ENCODE peak calls at places on chromosomes 12 and 14, in eight cellular contexts. One of them, this sample, is unnamed.

GRCh38 chr14:30462358-30462757 is 96.6 kb upstream of the G2E3 start:
- DNase-seq in cardiac muscle cell: no peak
- DNase-seq in left ventricle myocardium inferior: no peak
- DNase-seq in cardiac fibroblast: no peak
- DNase-seq in CD14-positive monocyte: no peak
- DNase-seq in fibroblast of lung: no peak
- DNase-seq in H1: no peak
- DNase-seq in GM13976: no peak
- DNase-seq in this sample: no peak

GRCh38 chr14:103519043-103519836 is 3.4 kb downstream of the CKB start:
- DNase-seq in cardiac muscle cell: no peak
- DNase-seq in left ventricle myocardium inferior: peak
- DNase-seq in cardiac fibroblast: peak
- DNase-seq in CD14-positive monocyte: no peak
- DNase-seq in fibroblast of lung: peak
- DNase-seq in H1: no peak
- DNase-seq in GM13976: no peak
- DNase-seq in this sample: no peak

GRCh38 chr12:16165506-16165905 is 112.0 kb downstream of the SLC15A5 start:
- DNase-seq in cardiac muscle cell: peak
- DNase-seq in left ventricle myocardium inferior: no peak
- DNase-seq in cardiac fibroblast: peak
- DNase-seq in CD14-positive monocyte: no peak
- DNase-seq in fibroblast of lung: peak
- DNase-seq in H1: peak
- DNase-seq in GM13976: no peak
- DNase-seq in this sample: no peak

GRCh38 chr14:65077318-65077717 is 25.0 kb downstream of the MAX start:
- DNase-seq in cardiac muscle cell: no peak
- DNase-seq in left ventricle myocardium inferior: no peak
- DNase-seq in cardiac fibroblast: no peak
- DNase-seq in CD14-positive monocyte: no peak
- DNase-seq in fibroblast of lung: no peak
- DNase-seq in H1: no peak
- DNase-seq in GM13976: no peak
- DNase-seq in this sample: no peak

GRCh38 chr12:80087486-80088213 is 11.7 kb upstream of the OTOGL start:
- DNase-seq in cardiac muscle cell: no peak
- DNase-seq in left ventricle myocardium inferior: no peak
- DNase-seq in cardiac fibroblast: no peak
- DNase-seq in CD14-positive monocyte: no peak
- DNase-seq in fibroblast of lung: no peak
- DNase-seq in H1: no peak
- DNase-seq in GM13976: no peak
- DNase-seq in this sample: no peak

GRCh38 chr14:51663783-51664326 is 12.1 kb downstream of the FRMD6 start:
- DNase-seq in cardiac muscle cell: no peak
- DNase-seq in left ventricle myocardium inferior: no peak
- DNase-seq in cardiac fibroblast: no peak
- DNase-seq in CD14-positive monocyte: no peak
- DNase-seq in fibroblast of lung: no peak
- DNase-seq in H1: no peak
- DNase-seq in GM13976: no peak
- DNase-seq in this sample: no peak

GRCh38 chr12:15794836-15795235 is 5.6 kb upstream of the EPS8 start:
- DNase-seq in cardiac muscle cell: no peak
- DNase-seq in left ventricle myocardium inferior: no peak
- DNase-seq in cardiac fibroblast: no peak
- DNase-seq in CD14-positive monocyte: no peak
- DNase-seq in fibroblast of lung: peak
- DNase-seq in H1: no peak
- DNase-seq in GM13976: no peak
- DNase-seq in this sample: no peak

GRCh38 chr14:75046899-75047298 is 4.4 kb downstream of the MLH3 start:
- DNase-seq in cardiac muscle cell: no peak
- DNase-seq in left ventricle myocardium inferior: no peak
- DNase-seq in cardiac fibroblast: no peak
- DNase-seq in CD14-positive monocyte: no peak
- DNase-seq in fibroblast of lung: no peak
- DNase-seq in H1: no peak
- DNase-seq in GM13976: no peak
- DNase-seq in this sample: no peak

GRCh38 chr12:113239288-113239771 is 18.1 kb downstream of the TPCN1 start:
- DNase-seq in cardiac muscle cell: no peak
- DNase-seq in left ventricle myocardium inferior: no peak
- DNase-seq in cardiac fibroblast: no peak
- DNase-seq in CD14-positive monocyte: no peak
- DNase-seq in fibroblast of lung: no peak
- DNase-seq in H1: no peak
- DNase-seq in GM13976: no peak
- DNase-seq in this sample: no peak

GRCh38 chr12:83573676-83574075 is 887.0 kb downstream of the TMTC2 start:
- DNase-seq in cardiac muscle cell: no peak
- DNase-seq in left ventricle myocardium inferior: no peak
- DNase-seq in cardiac fibroblast: peak
- DNase-seq in CD14-positive monocyte: no peak
- DNase-seq in fibroblast of lung: peak
- DNase-seq in H1: no peak
- DNase-seq in GM13976: no peak
- DNase-seq in this sample: no peak

GRCh38 chr14:61889914-61890351 is 127.7 kb downstream of the SNAPC1 start:
- DNase-seq in cardiac muscle cell: no peak
- DNase-seq in left ventricle myocardium inferior: no peak
- DNase-seq in cardiac fibroblast: no peak
- DNase-seq in CD14-positive monocyte: no peak
- DNase-seq in fibroblast of lung: no peak
- DNase-seq in H1: no peak
- DNase-seq in GM13976: peak
- DNase-seq in this sample: no peak

GRCh38 chr14:22807432-22808087 is 7.7 kb downstream of the SLC7A7 start:
- DNase-seq in cardiac muscle cell: no peak
- DNase-seq in left ventricle myocardium inferior: no peak
- DNase-seq in cardiac fibroblast: no peak
- DNase-seq in CD14-positive monocyte: no peak
- DNase-seq in fibroblast of lung: no peak
- DNase-seq in H1: no peak
- DNase-seq in GM13976: no peak
- DNase-seq in this sample: no peak

GRCh38 chr12:77925536-77926108 is 94.9 kb downstream of the NAV3 start:
- DNase-seq in cardiac muscle cell: peak
- DNase-seq in left ventricle myocardium inferior: peak
- DNase-seq in cardiac fibroblast: peak
- DNase-seq in CD14-positive monocyte: no peak
- DNase-seq in fibroblast of lung: peak
- DNase-seq in H1: peak
- DNase-seq in GM13976: peak
- DNase-seq in this sample: peak

GRCh38 chr14:78974691-78975090 is 804.5 kb downstream of the NRXN3 start:
- DNase-seq in cardiac muscle cell: no peak
- DNase-seq in left ventricle myocardium inferior: no peak
- DNase-seq in cardiac fibroblast: peak
- DNase-seq in CD14-positive monocyte: no peak
- DNase-seq in fibroblast of lung: peak
- DNase-seq in H1: no peak
- DNase-seq in GM13976: no peak
- DNase-seq in this sample: no peak

GRCh38 chr14:54267172-54267571 is 129.6 kb upstream of the CDKN3 start:
- DNase-seq in cardiac muscle cell: no peak
- DNase-seq in left ventricle myocardium inferior: no peak
- DNase-seq in cardiac fibroblast: no peak
- DNase-seq in CD14-positive monocyte: no peak
- DNase-seq in fibroblast of lung: peak
- DNase-seq in H1: no peak
- DNase-seq in GM13976: peak
- DNase-seq in this sample: no peak

DNA sequence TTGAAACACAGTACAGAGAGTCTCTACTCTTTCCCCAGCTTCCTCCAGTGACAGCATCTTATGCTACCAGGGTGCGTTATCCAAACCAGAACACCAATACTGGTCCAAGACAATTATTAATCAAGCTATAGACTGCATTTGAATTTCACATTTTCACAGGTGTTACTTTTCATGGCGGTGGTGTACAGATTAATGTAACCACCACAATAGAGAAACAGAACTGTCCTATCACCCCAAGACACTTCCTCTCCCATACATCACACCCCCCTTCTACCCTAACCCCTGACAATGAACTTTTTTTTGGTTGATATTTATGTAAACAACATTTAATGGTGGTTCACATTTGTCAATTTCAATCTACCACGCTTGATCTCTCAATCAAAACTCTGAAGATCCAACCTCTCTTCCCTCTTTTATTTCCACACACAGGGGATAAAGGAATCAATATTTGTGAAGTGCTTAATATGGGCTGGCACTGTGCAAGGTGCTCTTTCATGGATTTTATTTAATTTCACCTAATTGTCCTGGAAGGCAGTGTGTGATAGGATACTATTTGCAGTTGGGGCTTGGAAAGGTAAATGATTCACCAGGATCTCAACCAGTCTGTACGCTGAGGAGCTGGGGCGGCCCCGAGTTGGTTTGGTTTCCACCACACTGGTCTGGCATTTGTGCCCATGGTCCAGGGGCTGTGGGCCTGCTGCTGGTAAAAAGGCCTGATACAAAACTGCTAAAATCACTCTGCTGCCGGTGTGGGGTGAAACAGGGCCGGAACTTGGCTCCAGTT is 54.6 kb upstream of the DICER1 start:
- DNase-seq in cardiac muscle cell: no peak
- DNase-seq in left ventricle myocardium inferior: no peak
- DNase-seq in cardiac fibroblast: no peak
- DNase-seq in CD14-positive monocyte: no peak
- DNase-seq in fibroblast of lung: no peak
- DNase-seq in H1: no peak
- DNase-seq in GM13976: no peak
- DNase-seq in this sample: peak
- TF ChIP-seq CTCF in cardiac muscle cell: no peak
- TF ChIP-seq CTCF in left ventricle myocardium inferior: no peak
- TF ChIP-seq CTCF in cardiac fibroblast: no peak
- TF ChIP-seq CTCF in CD14-positive monocyte: no peak
- TF ChIP-seq CTCF in fibroblast of lung: no peak
- TF ChIP-seq CTCF in H1: no peak
- TF ChIP-seq CTCF in GM13976: no peak
- TF ChIP-seq CTCF in this sample: no peak

GRCh38 chr14:34865889-34866574 is 9.1 kb downstream of the BAZ1A start:
- DNase-seq in cardiac muscle cell: no peak
- DNase-seq in left ventricle myocardium inferior: no peak
- DNase-seq in cardiac fibroblast: no peak
- DNase-seq in CD14-positive monocyte: no peak
- DNase-seq in fibroblast of lung: no peak
- DNase-seq in H1: no peak
- DNase-seq in GM13976: no peak
- DNase-seq in this sample: no peak
- TF ChIP-seq CTCF in cardiac muscle cell: no peak
- TF ChIP-seq CTCF in left ventricle myocardium inferior: no peak
- TF ChIP-seq CTCF in cardiac fibroblast: no peak
- TF ChIP-seq CTCF in CD14-positive monocyte: no peak
- TF ChIP-seq CTCF in fibroblast of lung: no peak
- TF ChIP-seq CTCF in H1: no peak
- TF ChIP-seq CTCF in GM13976: no peak
- TF ChIP-seq CTCF in this sample: no peak

GRCh38 chr12:124107299-124107698 is 134.3 kb downstream of the ZNF664 start:
- DNase-seq in cardiac muscle cell: no peak
- DNase-seq in left ventricle myocardium inferior: no peak
- DNase-seq in cardiac fibroblast: no peak
- DNase-seq in CD14-positive monocyte: no peak
- DNase-seq in fibroblast of lung: no peak
- DNase-seq in H1: no peak
- DNase-seq in GM13976: no peak
- DNase-seq in this sample: no peak

GRCh38 chr12:124110372-124110883 is 137.4 kb downstream of the ZNF664 start:
- DNase-seq in cardiac muscle cell: no peak
- DNase-seq in left ventricle myocardium inferior: no peak
- DNase-seq in cardiac fibroblast: no peak
- DNase-seq in CD14-positive monocyte: no peak
- DNase-seq in fibroblast of lung: no peak
- DNase-seq in H1: no peak
- DNase-seq in GM13976: no peak
- DNase-seq in this sample: no peak

GRCh38 chr12:124109760-124110159 is 136.7 kb downstream of the ZNF664 start:
- DNase-seq in cardiac muscle cell: no peak
- DNase-seq in left ventricle myocardium inferior: no peak
- DNase-seq in cardiac fibroblast: peak
- DNase-seq in CD14-positive monocyte: no peak
- DNase-seq in fibroblast of lung: no peak
- DNase-seq in H1: no peak
- DNase-seq in GM13976: peak
- DNase-seq in this sample: no peak

GRCh38 chr12:124114316-124114715 is 141.3 kb downstream of the ZNF664 start:
- DNase-seq in cardiac muscle cell: no peak
- DNase-seq in left ventricle myocardium inferior: no peak
- DNase-seq in cardiac fibroblast: no peak
- DNase-seq in CD14-positive monocyte: no peak
- DNase-seq in fibroblast of lung: no peak
- DNase-seq in H1: no peak
- DNase-seq in GM13976: no peak
- DNase-seq in this sample: no peak

GRCh38 chr12:124111006-124111405 is 138.0 kb downstream of the ZNF664 start:
- DNase-seq in cardiac muscle cell: no peak
- DNase-seq in left ventricle myocardium inferior: no peak
- DNase-seq in cardiac fibroblast: no peak
- DNase-seq in CD14-positive monocyte: no peak
- DNase-seq in fibroblast of lung: no peak
- DNase-seq in H1: no peak
- DNase-seq in GM13976: no peak
- DNase-seq in this sample: no peak
- TF ChIP-seq CTCF in cardiac muscle cell: no peak
- TF ChIP-seq CTCF in left ventricle myocardium inferior: no peak
- TF ChIP-seq CTCF in cardiac fibroblast: no peak
- TF ChIP-seq CTCF in CD14-positive monocyte: no peak
- TF ChIP-seq CTCF in fibroblast of lung: no peak
- TF ChIP-seq CTCF in H1: no peak
- TF ChIP-seq CTCF in GM13976: no peak
- TF ChIP-seq CTCF in this sample: no peak

GRCh38 chr12:57522887-57523705 is 472 bp downstream of the MBD6 start:
- DNase-seq in cardiac muscle cell: peak
- DNase-seq in left ventricle myocardium inferior: peak
- DNase-seq in cardiac fibroblast: peak
- DNase-seq in CD14-positive monocyte: peak
- DNase-seq in fibroblast of lung: peak
- DNase-seq in H1: no peak
- DNase-seq in GM13976: no peak
- DNase-seq in this sample: peak
- TF ChIP-seq CTCF in cardiac muscle cell: no peak
- TF ChIP-seq CTCF in left ventricle myocardium inferior: no peak
- TF ChIP-seq CTCF in cardiac fibroblast: no peak
- TF ChIP-seq CTCF in CD14-positive monocyte: no peak
- TF ChIP-seq CTCF in fibroblast of lung: no peak
- TF ChIP-seq CTCF in H1: no peak
- TF ChIP-seq CTCF in GM13976: no peak
- TF ChIP-seq CTCF in this sample: no peak

GRCh38 chr12:105469182-105469581 is 138.7 kb downstream of the C12orf75 start:
- DNase-seq in cardiac muscle cell: no peak
- DNase-seq in left ventricle myocardium inferior: no peak
- DNase-seq in cardiac fibroblast: no peak
- DNase-seq in CD14-positive monocyte: no peak
- DNase-seq in fibroblast of lung: no peak
- DNase-seq in H1: no peak
- DNase-seq in GM13976: no peak
- DNase-seq in this sample: no peak
- TF ChIP-seq CTCF in cardiac muscle cell: no peak
- TF ChIP-seq CTCF in left ventricle myocardium inferior: no peak
- TF ChIP-seq CTCF in cardiac fibroblast: no peak
- TF ChIP-seq CTCF in CD14-positive monocyte: no peak
- TF ChIP-seq CTCF in fibroblast of lung: no peak
- TF ChIP-seq CTCF in H1: no peak
- TF ChIP-seq CTCF in GM13976: no peak
- TF ChIP-seq CTCF in this sample: no peak